ENCODE peak calls at places on chromosomes 11 and 22, in eight cellular contexts. F is AG09319, G is transverse colon, P is OCI-LY7, J is left ventricle myocardium inferior, S is uterus, M is foreskin keratinocyte, U is osteocyte. K is an unnamed sample.

GRCh38 chr11:7571640-7572000 is 57.8 kb downstream of the PPFIBP2 start:
- DNase-seq in M (peak), G (peak), J (peak), S (peak), F (no peak), P (peak), U (peak), K (peak)

GRCh38 chr11:32113637-32114203 is 22.8 kb downstream of the RCN1 start:
- DNase-seq in P (no peak), G (no peak), F (no peak), J (no peak), S (no peak), M (no peak), U (no peak), K (no peak)

GRCh38 chr11:112292785-112293407 is 32.2 kb upstream of the PLET1 start:
- DNase-seq in U (no peak), J (no peak), F (peak), M (peak), S (no peak), P (no peak), G (no peak), K (peak)

GRCh38 chr11:44398266-44399045 is 88.5 kb upstream of the ALX4 start:
- DNase-seq in P (no peak), M (no peak), U (no peak), S (no peak), G (no peak), J (no peak), F (no peak), K (no peak)

GRCh38 chr11:22539851-22540376 is 85.7 kb downstream of the FANCF start:
- DNase-seq in J (no peak), U (no peak), G (no peak), S (no peak), P (peak), F (no peak), M (peak), K (no peak)

GRCh38 chr22:29784451-29785361 is 17.5 kb downstream of the UQCR10 start:
- DNase-seq in G (no peak), S (peak), J (peak), P (no peak), M (no peak), U (no peak), F (no peak), K (no peak)

GRCh38 chr11:95917188-95918036 is 6.5 kb downstream of the MTMR2 start:
- DNase-seq in U (no peak), S (no peak), J (no peak), G (no peak), F (no peak), P (no peak), M (peak), K (no peak)

GRCh38 chr11:64766881-64767280 is 7.1 kb upstream of the PYGM start:
- DNase-seq in F (no peak), G (no peak), J (no peak), S (no peak), P (no peak), U (no peak), M (no peak), K (peak)

GRCh38 chr22:49181942-49182341 is 645.7 kb downstream of the BRD1 start:
- DNase-seq in G (no peak), M (no peak), F (no peak), P (no peak), J (no peak), U (no peak), S (no peak), K (no peak)

GRCh38 chr11:130448416-130449068 is at the start of gene ADAMTS15:
- DNase-seq in S (peak), J (peak), P (no peak), U (peak), G (peak), M (peak), F (peak), K (peak)

GRCh38 chr22:25942989-25943411 is 201.0 kb downstream of the MYO18B start:
- DNase-seq in S (no peak), G (no peak), U (no peak), F (no peak), J (peak), M (no peak), P (no peak), K (no peak)

GRCh38 chr11:2994336-2994730 is 2.2 kb upstream of the NAP1L4 start:
- DNase-seq in F (no peak), P (no peak), M (no peak), J (no peak), S (no peak), U (no peak), G (no peak), K (no peak)

GRCh38 chr11:2996976-2997375 is 4.8 kb upstream of the NAP1L4 start:
- DNase-seq in U (no peak), G (no peak), J (no peak), M (no peak), P (no peak), S (no peak), F (no peak), K (peak)

GRCh38 chr11:2995893-2996554 is 3.9 kb upstream of the NAP1L4 start:
- DNase-seq in F (no peak), S (no peak), J (no peak), G (no peak), U (no peak), P (no peak), M (no peak), K (peak)

GRCh38 chr11:2993000-2993330 is 836 bp upstream of the NAP1L4 start:
- DNase-seq in F (no peak), U (no peak), G (no peak), S (no peak), P (no peak), J (no peak), M (no peak), K (no peak)

DNA sequence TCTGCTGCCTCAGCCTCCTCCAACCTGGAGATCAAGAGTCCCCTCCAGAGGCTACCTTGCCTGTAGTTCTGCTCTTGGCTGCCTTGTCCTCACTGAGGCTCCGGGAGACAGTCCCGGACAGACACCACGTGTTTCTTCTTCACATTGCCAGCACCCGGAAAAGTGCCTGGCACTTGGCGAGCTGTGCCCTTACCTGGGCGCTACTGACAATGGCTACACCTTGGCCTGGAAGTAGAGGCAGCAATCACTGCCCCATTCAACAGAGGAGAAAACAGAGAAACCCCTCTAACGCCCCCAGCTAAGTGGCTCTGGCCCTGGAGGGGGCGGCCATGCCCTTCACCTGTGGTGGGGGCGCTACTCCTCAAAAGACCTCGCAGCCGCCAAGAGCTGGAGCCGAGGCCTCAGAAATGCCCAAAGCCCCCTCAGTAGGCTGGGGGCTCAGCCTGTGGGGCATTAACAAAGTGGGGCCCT is 3.0 kb upstream of the NAP1L4 start:
- DNase-seq in P (no peak), G (no peak), F (no peak), S (no peak), J (no peak), U (no peak), M (no peak), K (no peak)
- TF ChIP-seq CTCF in P (no peak), G (no peak), F (no peak), S (no peak), J (no peak), U (no peak), M (no peak), K (no peak)

GRCh38 chr22:20653795-20654342 is 120.0 kb upstream of the SERPIND1 start:
- DNase-seq in P (no peak), F (no peak), M (no peak), S (no peak), U (peak), G (no peak), J (no peak), K (no peak)

GRCh38 chr22:20651286-20651685 is 122.6 kb upstream of the SERPIND1 start:
- DNase-seq in P (no peak), G (no peak), S (no peak), F (no peak), M (no peak), U (peak), J (no peak), K (no peak)

GRCh38 chr22:20653012-20653794 is 120.7 kb upstream of the SERPIND1 start:
- DNase-seq in J (no peak), M (no peak), U (peak), P (no peak), G (no peak), S (no peak), F (no peak), K (peak)

GRCh38 chr22:20652130-20652529 is 121.8 kb upstream of the SERPIND1 start:
- DNase-seq in G (no peak), S (no peak), M (no peak), J (no peak), U (peak), F (no peak), P (no peak), K (no peak)

DNA sequence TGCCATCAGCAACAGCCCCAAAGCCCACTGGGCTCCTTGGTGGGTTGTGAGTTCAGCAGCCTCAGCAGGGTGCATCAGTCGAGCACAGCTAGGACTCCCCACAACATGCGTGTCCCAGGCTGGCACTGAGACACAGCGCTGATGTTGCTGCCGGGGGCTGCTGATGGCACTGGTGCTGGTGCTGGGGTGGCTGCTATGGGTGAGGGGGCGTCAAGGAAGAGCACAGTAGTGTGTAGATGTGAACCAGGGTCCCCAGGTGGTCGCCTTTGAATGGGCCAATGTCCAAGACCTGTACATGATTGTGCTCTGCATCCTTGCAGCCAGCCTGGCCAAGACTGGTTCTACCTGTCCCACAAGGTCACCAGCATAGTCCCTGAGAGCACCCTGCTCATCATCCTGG is 121.3 kb upstream of the SERPIND1 start:
- DNase-seq in M (no peak), S (no peak), U (peak), P (no peak), F (no peak), J (no peak), G (no peak), K (no peak)
- TF ChIP-seq CTCF in M (no peak), S (no peak), U (no peak), P (no peak), F (no peak), J (no peak), G (no peak), K (no peak)

DNA sequence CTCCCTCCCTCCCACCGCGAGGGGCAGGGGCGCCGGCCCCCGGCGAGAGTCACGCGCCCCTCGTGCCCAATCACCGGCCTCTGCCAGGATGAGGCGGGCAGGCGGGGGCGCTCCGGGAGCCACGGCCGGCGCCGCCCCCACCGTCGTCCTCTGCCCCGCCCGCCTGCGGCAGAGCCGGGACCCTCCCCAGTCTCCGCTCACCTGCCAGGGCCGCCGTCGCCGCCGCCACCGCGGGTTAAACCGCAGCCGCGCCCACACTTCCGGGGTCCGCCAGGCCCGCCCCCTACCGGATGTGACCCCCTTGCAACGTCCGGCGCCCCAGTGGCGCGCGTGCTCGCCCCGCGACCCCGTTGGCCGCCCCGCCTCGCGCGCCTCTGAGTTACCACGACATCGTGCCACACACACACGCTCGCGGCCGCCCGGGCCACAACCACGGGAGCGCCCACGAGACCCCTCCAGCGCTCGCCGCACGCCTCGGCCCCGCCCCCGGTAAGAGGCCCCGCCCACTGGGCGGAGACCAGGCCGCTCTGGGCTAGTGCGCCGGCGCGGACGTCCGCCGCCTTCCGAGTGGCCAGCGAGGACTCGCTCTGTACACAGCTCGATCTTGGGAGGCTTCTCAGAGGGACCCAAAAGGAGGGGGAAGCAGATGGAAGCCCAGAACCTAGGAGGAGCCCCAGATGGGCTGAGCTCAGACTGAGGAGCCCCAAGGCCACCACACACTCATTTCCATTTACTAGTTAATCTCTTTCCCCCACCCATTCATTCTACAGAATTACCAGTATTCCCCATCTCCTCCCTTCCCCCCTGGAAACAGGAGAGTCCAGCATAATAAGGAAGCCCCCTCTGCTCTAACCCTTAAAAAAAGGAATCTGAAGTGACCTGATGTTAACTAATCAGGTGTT is at the start of gene VPS37C:
- DNase-seq in U (peak), P (peak), S (peak), G (peak), F (peak), J (peak), M (peak), K (peak)
- TF ChIP-seq CTCF in U (peak), P (no peak), S (no peak), G (peak), F (no peak), J (peak), M (peak), K (no peak)

DNA sequence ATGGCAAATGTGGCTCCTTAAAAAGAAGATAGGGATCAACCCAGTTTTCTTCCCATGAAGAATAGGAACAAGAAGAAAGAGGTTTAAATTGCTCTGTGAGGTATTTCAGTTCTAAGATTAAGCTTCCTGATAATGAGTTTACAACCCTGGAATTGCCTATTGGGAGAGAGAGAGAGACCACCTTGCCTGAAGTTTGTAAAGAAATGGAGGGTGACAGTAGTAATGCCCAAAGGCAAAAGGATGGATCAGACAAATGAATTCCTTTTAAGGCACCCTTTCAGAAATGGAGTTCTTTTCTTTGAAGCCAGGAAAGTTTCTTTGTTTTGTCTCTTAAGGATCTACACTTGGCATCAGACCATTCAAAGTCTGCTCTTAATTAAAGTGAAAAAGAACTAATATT is 74.3 kb downstream of the DDIAS start:
- DNase-seq in F (no peak), J (no peak), S (no peak), M (no peak), U (no peak), P (no peak), G (no peak), K (no peak)
- TF ChIP-seq CTCF in F (no peak), J (no peak), S (no peak), M (no peak), U (no peak), P (no peak), G (no peak), K (no peak)

DNA sequence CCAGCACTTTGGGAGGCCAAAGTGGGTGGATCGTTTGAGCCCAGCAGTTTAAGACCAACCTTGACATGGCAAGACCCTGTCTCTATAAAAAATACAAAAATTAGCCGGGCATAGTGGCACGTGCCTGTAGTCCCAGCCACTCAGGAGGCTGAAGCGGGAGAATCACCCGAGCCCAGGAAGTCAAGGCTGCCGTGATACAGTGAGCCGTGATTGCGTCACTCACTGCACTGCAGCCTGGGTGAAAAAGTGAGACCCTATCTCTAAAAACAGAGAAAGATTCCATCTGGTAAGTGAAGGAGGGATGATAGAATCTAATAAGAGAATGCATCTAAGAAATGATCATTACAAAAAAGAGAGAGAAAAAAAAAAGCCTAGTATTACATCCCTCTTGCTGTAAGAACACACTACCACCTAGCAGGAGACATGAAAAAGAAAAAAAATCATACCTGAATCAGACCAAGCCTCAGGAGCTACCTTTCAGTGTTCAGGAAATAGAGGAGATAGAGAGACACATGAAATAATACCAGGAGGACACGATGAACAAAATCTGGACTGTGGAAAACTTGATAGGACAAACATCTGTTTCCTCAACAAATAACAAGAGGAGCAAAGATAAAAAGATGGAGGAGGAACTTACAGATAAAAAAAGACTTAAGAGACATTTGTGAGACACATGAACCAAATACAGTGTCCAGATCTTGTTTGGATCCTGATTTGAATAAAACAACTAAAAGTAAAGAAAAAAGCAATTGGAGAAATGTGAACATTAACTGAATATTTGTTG is 12.2 kb upstream of the KCNE3 start:
- DNase-seq in F (no peak), M (no peak), G (no peak), P (no peak), U (peak), S (no peak), J (no peak), K (no peak)
- TF ChIP-seq CTCF in F (no peak), M (no peak), G (no peak), P (no peak), U (no peak), S (no peak), J (no peak), K (no peak)

GRCh38 chr11:67483901-67484665 is 1.3 kb downstream of the AIP start:
- DNase-seq in P (peak), J (no peak), S (no peak), U (no peak), F (no peak), M (no peak), G (peak), K (no peak)

GRCh38 chr11:67484847-67485311 is 2.1 kb downstream of the AIP start:
- DNase-seq in G (peak), M (no peak), S (no peak), P (peak), U (no peak), F (no peak), J (no peak), K (peak)

GRCh38 chr11:67483498-67483798 is 622 bp downstream of the AIP start:
- DNase-seq in S (no peak), F (no peak), G (no peak), P (no peak), M (no peak), U (no peak), J (no peak), K (no peak)

GRCh38 chr11:67482275-67482735 is 521 bp upstream of the AIP start:
- DNase-seq in F (no peak), U (no peak), M (no peak), S (no peak), G (no peak), J (no peak), P (no peak), K (no peak)

GRCh38 chr11:67482736-67483497 is at the start of gene AIP:
- DNase-seq in U (peak), G (peak), F (peak), M (peak), J (peak), P (peak), S (peak), K (peak)
- TF ChIP-seq CTCF in U (peak), G (no peak), F (no peak), M (peak), J (peak), P (no peak), S (no peak), K (peak)

GRCh38 chr11:8922691-8923090 is 10.1 kb downstream of the C11orf16 start:
- DNase-seq in U (peak), J (no peak), M (no peak), S (no peak), P (no peak), F (no peak), G (no peak), K (no peak)

GRCh38 chr11:8927233-8927632 is 5.5 kb downstream of the C11orf16 start:
- DNase-seq in P (no peak), F (no peak), M (no peak), J (no peak), S (no peak), U (peak), G (no peak), K (no peak)

GRCh38 chr11:8925711-8926110 is 7.0 kb downstream of the C11orf16 start:
- DNase-seq in U (peak), F (no peak), M (no peak), S (no peak), P (no peak), J (no peak), G (no peak), K (no peak)

GRCh38 chr11:8928981-8929615 is 3.6 kb downstream of the C11orf16 start:
- DNase-seq in P (no peak), U (peak), G (no peak), F (no peak), M (peak), J (no peak), S (no peak), K (no peak)

GRCh38 chr11:8926236-8926635 is 6.5 kb downstream of the C11orf16 start:
- DNase-seq in F (no peak), U (peak), J (no peak), G (no peak), P (no peak), M (no peak), S (no peak), K (no peak)
- TF ChIP-seq CTCF in F (no peak), U (no peak), J (no peak), G (no peak), P (no peak), M (no peak), S (no peak), K (no peak)

GRCh38 chr11:45804806-45805304 is at the start of gene SLC35C1:
- DNase-seq in S (peak), P (peak), G (peak), F (peak), J (peak), U (peak), M (peak), K (peak)
- TF ChIP-seq CTCF in S (peak), P (no peak), G (peak), F (peak), J (peak), U (no peak), M (peak), K (no peak)